ENCODE peak calls at places on chromosomes 1 and 21, in five cellular contexts. S is Peyer's patch, W is fibroblast of lung, T is epithelial cell of esophagus, E is fibroblast of mammary gland. I is an unnamed sample.

GRCh38 chr1:77583483-77583882 is 99.0 kb downstream of the ZZZ3 start:
- DNase-seq in S (no peak), W (no peak), T (no peak), E (no peak), I (no peak)

GRCh38 chr1:232806071-232806510 is 875 bp downstream of the MAP10 start:
- DNase-seq in E (no peak), S (no peak), W (no peak), T (no peak), I (peak)

GRCh38 chr1:48753293-48753692 is 23.4 kb downstream of the BEND5 start:
- DNase-seq in E (peak), T (no peak), W (no peak), S (no peak), I (no peak)

GRCh38 chr1:30706528-30706927 is 16.9 kb downstream of the MATN1 start:
- DNase-seq in W (peak), T (peak), E (peak), S (no peak), I (peak)

GRCh38 chr1:235079443-235079967 is 49.1 kb downstream of the TOMM20 start:
- DNase-seq in S (peak), W (peak), T (peak), E (peak), I (peak)

GRCh38 chr1:41917835-41918449 is 780 bp downstream of the HIVEP3 start:
- DNase-seq in E (no peak), W (peak), T (peak), S (peak), I (peak)

GRCh38 chr21:43306911-43307676 is 119.8 kb downstream of the SIK1 start:
- DNase-seq in T (peak), E (peak), W (peak), S (peak), I (peak)

GRCh38 chr1:167293057-167293456 is 72.4 kb downstream of the POU2F1 start:
- DNase-seq in S (no peak), E (no peak), W (no peak), T (no peak), I (no peak)

GRCh38 chr1:202046227-202046626 is 35.8 kb downstream of the ELF3 start:
- DNase-seq in S (peak), T (peak), W (no peak), E (no peak), I (no peak)

GRCh38 chr1:185603158-185603557 is 131.0 kb upstream of the HMCN1 start:
- DNase-seq in E (no peak), T (no peak), W (no peak), S (peak), I (no peak)

GRCh38 chr1:36156329-36157114 is 562 bp downstream of the MAP7D1 start:
- DNase-seq in S (peak), W (peak), E (no peak), T (no peak), I (peak)

DNA sequence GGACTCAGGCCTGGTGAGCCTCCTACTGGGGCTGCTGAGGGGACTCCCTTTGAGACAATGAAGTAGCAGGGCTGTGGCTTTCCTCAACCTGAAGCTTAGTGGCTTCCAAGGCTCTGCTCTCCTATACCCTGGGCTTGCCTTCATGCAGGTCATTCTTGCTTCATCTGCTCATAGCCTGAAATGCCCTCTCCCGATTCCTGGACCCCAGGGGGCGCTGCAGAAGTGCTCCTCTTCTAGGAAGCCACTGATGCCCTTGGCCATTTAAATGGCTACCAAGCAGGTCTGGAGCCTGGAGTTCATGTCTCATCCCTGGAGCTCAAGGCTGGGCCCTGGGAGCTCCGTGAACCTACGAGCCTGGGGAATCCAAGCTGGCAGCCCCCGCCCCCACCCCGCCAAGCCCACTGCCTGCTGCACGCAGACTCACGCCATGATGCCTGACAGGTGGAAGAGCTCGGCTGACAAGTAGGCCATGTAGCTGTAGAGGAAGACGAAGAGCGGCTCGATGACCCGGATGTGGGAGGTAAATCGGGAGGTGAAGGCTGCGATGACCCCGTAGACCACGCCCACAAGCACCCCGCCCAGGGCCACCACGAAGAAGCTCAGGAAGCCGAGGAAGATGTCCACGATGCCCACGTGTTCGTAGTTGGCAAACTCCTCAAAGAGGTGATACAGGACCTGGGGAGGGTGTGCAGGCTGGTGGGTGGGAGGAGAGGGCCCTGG is 45.7 kb downstream of the SLC9A1 start:
- DNase-seq in W (no peak), E (peak), S (peak), T (peak), I (peak)
- TF ChIP-seq CTCF in W (peak), E (peak), S (no peak), T (peak), I (peak)

GRCh38 chr1:84759756-84760155 is 69.5 kb upstream of the SSX2IP start:
- DNase-seq in W (no peak), S (no peak), T (no peak), E (no peak), I (no peak)

GRCh38 chr1:84757301-84757700 is 67.0 kb upstream of the SSX2IP start:
- DNase-seq in S (no peak), W (no peak), E (no peak), T (no peak), I (no peak)

GRCh38 chr1:84763912-84764675 is 73.8 kb upstream of the SSX2IP start:
- DNase-seq in S (no peak), E (no peak), W (no peak), T (no peak), I (no peak)

GRCh38 chr1:84758968-84759491 is 68.8 kb upstream of the SSX2IP start:
- DNase-seq in W (peak), S (no peak), T (no peak), E (no peak), I (peak)

DNA sequence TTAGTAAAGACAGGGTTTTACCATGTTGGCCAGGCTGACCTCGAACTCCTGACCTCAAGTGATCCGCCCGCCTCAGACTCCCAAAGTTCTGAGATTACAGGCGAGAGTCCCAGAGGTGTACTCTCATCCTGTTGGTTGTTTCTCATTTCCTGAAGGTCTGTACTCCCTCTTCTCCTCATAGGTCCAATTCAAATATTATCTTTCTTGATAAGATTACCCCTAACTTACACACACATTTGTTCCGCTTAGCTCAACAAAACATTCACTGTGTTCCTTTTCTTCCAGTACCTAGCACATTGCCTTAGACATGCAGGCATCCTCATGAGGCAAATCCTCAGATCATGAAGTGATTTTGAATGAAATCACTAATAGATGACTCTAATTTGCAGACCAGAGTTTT is 72.4 kb upstream of the SSX2IP start:
- DNase-seq in E (no peak), W (peak), S (no peak), T (no peak), I (no peak)
- TF ChIP-seq CTCF in E (no peak), W (no peak), S (no peak), T (no peak), I (no peak)

GRCh38 chr1:31789259-31790065 is 25.3 kb upstream of the ADGRB2 start:
- DNase-seq in W (peak), T (peak), S (peak), E (peak), I (peak)
- TF ChIP-seq CTCF in W (peak), T (peak), S (peak), E (peak), I (peak)

DNA sequence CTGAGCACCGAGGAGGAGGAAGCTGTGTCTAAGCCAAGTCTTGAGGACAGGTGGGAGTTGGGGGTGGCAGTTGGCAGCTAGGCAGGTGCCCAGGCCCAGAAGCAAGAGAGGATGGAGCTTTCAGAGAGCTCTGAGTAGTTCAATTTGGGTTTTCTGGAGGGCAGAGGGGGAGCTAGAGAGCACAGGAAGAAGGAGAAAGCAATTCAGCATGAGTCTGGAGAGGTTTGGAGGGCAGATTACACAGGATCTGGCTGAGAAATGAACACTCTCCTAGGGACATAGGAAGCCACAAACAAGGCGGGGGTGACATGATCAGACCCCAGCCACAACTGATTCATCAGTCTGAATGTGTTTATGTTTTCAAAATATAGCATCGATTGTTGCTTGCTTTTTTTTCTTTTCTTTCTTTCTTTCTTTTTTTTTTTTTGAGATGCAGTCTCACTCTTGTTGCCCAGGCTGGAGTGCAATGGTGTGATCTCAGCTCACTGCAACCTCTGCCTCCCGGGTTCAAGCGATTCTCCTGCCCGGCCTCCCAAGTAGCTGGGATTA is 23.8 kb downstream of the PTPRF start:
- DNase-seq in S (no peak), W (peak), T (peak), E (peak), I (peak)
- TF ChIP-seq CTCF in S (no peak), W (peak), T (peak), E (peak), I (peak)

GRCh38 chr1:236556606-236557005 is 32.8 kb downstream of the LGALS8 start:
- DNase-seq in S (no peak), E (no peak), T (no peak), W (no peak), I (no peak)

GRCh38 chr1:236558069-236558468 is 34.3 kb downstream of the LGALS8 start:
- DNase-seq in S (no peak), E (no peak), T (no peak), W (no peak), I (no peak)

GRCh38 chr1:236565530-236565929 is 38.8 kb downstream of the HEATR1 start:
- DNase-seq in S (no peak), T (no peak), E (no peak), W (peak), I (no peak)

GRCh38 chr1:236561976-236562375 is 38.2 kb downstream of the LGALS8 start:
- DNase-seq in T (no peak), E (no peak), S (no peak), W (no peak), I (no peak)

DNA sequence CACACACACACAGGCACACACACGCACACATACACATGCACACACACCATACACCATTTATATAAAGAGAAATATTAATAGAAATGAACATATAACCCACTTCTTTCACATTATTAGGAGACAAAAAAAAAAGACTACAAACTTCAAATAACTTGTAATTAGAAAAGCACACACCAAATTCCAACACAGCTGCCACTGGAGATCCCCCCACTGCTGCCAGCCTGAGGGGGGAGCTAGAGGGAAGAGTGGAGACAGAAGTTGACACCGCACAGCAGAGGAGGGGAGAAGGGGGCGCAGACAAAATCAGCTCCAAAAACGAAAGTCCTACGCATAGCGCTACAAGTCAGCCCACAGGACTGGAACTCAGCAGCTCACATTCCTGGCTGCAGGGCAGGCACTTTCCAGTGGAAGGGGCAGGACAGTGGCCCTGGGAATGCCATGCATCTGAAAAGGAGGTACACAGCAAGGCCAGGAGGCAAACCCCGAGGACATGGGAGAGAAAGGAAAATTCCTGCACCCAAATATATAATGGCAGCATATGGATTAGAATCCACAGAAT is 36.5 kb downstream of the LGALS8 start:
- DNase-seq in W (no peak), T (no peak), S (no peak), E (no peak), I (no peak)
- TF ChIP-seq CTCF in W (no peak), T (no peak), S (no peak), E (no peak), I (peak)

GRCh38 chr1:23555225-23555801 is 4.0 kb downstream of the ID3 start:
- DNase-seq in S (no peak), W (no peak), T (no peak), E (peak), I (peak)
- TF ChIP-seq CTCF in S (no peak), W (peak), T (no peak), E (no peak), I (no peak)

GRCh38 chr1:199295102-199295501 is 656.3 kb downstream of the PTPRC start:
- DNase-seq in S (no peak), E (no peak), T (no peak), W (no peak), I (no peak)
- TF ChIP-seq CTCF in S (no peak), E (no peak), T (no peak), W (no peak), I (no peak)